ENCODE peak calls at places on chromosomes 11 and 22, in six cellular contexts. H is spleen, X is esophagus squamous epithelium, M is stomach, T is IMR-90, L is adrenal gland. I is an unnamed sample.
A peak's percentile ranks its signal among the peaks of the same experiment; 100 is the strongest.

GRCh38 chr11:15707971-15708370 is 593.2 kb downstream of the INSC start:
- DNase-seq in H (no peak), X (no peak), M (peak; percentile 72), T (peak; percentile 84), L (peak; percentile 25), I (peak; percentile 87)

GRCh38 chr11:35337136-35337918 is 82.0 kb downstream of the SLC1A2 start:
- DNase-seq in H (no peak), X (no peak), M (no peak), T (peak; percentile 99), L (peak; percentile 68), I (peak; percentile 67)

GRCh38 chr11:1220941-1221721 is 1.7 kb upstream of the MUC5B start:
- DNase-seq in H (peak; percentile 48), X (no peak), M (no peak), T (no peak), L (no peak), I (peak; percentile 3)

GRCh38 chr22:38032681-38033521 is 24.3 kb upstream of the PICK1 start:
- DNase-seq in H (no peak), X (no peak), M (no peak), T (peak; percentile 90), L (no peak), I (peak; percentile 39)

GRCh38 chr22:20499769-20500168 is 4.2 kb upstream of the KLHL22 start:
- DNase-seq in H (no peak), X (no peak), M (no peak), T (no peak), L (no peak), I (no peak)

GRCh38 chr11:12137005-12137690 is 26.8 kb downstream of the MICAL2 start:
- DNase-seq in H (no peak), X (no peak), M (peak; percentile 51), T (no peak), L (no peak), I (no peak)

GRCh38 chr11:130606781-130607511 is 158.5 kb downstream of the ADAMTS15 start:
- DNase-seq in H (no peak), X (no peak), M (no peak), T (peak; percentile 31), L (peak; percentile 22), I (no peak)

GRCh38 chr11:31959711-31960110 is 131.2 kb upstream of the RCN1 start:
- DNase-seq in H (no peak), X (no peak), M (no peak), T (peak; percentile 11), L (no peak), I (no peak)

GRCh38 chr11:13889566-13890214 is 72.8 kb upstream of the SPON1 start:
- DNase-seq in H (no peak), X (no peak), M (no peak), T (no peak), L (no peak), I (no peak)

GRCh38 chr11:100777118-100777517 is 90.0 kb downstream of the ARHGAP42 start:
- DNase-seq in H (no peak), X (no peak), M (peak; percentile 59), T (no peak), L (no peak), I (peak; percentile 25)

GRCh38 chr22:31825513-31825912 is 71.7 kb downstream of the DEPDC5 start:
- DNase-seq in H (no peak), X (no peak), M (no peak), T (no peak), L (no peak), I (no peak)

GRCh38 chr11:77287615-77288273 is 13.7 kb downstream of the GDPD4 start:
- DNase-seq in H (no peak), X (no peak), M (no peak), T (peak; percentile 97), L (no peak), I (no peak)

GRCh38 chr22:23604939-23605712 is 25.0 kb upstream of the IGLL1 start:
- DNase-seq in H (no peak), X (no peak), M (no peak), T (no peak), L (no peak), I (no peak)

GRCh38 chr11:85889676-85890579 is 34.7 kb downstream of the CCDC83 start:
- DNase-seq in H (no peak), X (no peak), M (no peak), T (peak; percentile 79), L (no peak), I (no peak)

GRCh38 chr11:61140416-61140815 is 20.8 kb downstream of the VPS37C start:
- DNase-seq in H (peak; percentile 63), X (no peak), M (peak; percentile 55), T (no peak), L (no peak), I (no peak)

GRCh38 chr11:20211691-20212090 is 51.4 kb upstream of the DBX1 start:
- DNase-seq in H (no peak), X (no peak), M (no peak), T (no peak), L (no peak), I (no peak)

GRCh38 chr11:20208622-20209090 is 48.4 kb upstream of the DBX1 start:
- DNase-seq in H (no peak), X (no peak), M (no peak), T (no peak), L (no peak), I (no peak)

GRCh38 chr11:20203836-20204235 is 43.6 kb upstream of the DBX1 start:
- DNase-seq in H (no peak), X (no peak), M (no peak), T (no peak), L (no peak), I (no peak)

GRCh38 chr11:20205807-20206206 is 45.5 kb upstream of the DBX1 start:
- DNase-seq in H (no peak), X (no peak), M (no peak), T (no peak), L (no peak), I (no peak)

GRCh38 chr11:20207781-20208621 is 47.7 kb upstream of the DBX1 start:
- DNase-seq in H (no peak), X (no peak), M (no peak), T (peak; percentile 0), L (no peak), I (no peak)
- H3K27me3 ChIP-seq in H (no peaks in the 10 kb centered on the region), X (peaks cover 74% of the 10 kb centered on the region), M (peaks cover 33% of the 10 kb centered on the region), T (peaks cover 37% of the 10 kb centered on the region), L (peaks cover 31% of the 10 kb centered on the region), I (no peaks in the 10 kb centered on the region)

GRCh38 chr11:82732734-82733443 is 775 bp downstream of the FAM181B start:
- DNase-seq in H (peak; percentile 79), X (no peak), M (no peak), T (no peak), L (no peak), I (peak; percentile 36)

GRCh38 chr11:82733444-82734119 is at the start of gene FAM181B:
- DNase-seq in H (peak; percentile 84), X (no peak), M (peak; percentile 38), T (no peak), L (peak; percentile 37), I (peak; percentile 70)

GRCh38 chr11:82732348-82732733 is 1.3 kb downstream of the FAM181B start:
- DNase-seq in H (no peak), X (no peak), M (no peak), T (no peak), L (no peak), I (no peak)

GRCh38 chr11:82731691-82732277 is 1.9 kb downstream of the FAM181B start:
- DNase-seq in H (no peak), X (no peak), M (no peak), T (no peak), L (no peak), I (no peak)

GRCh38 chr11:82734120-82734479 is 436 bp upstream of the FAM181B start:
- DNase-seq in H (no peak), X (no peak), M (no peak), T (no peak), L (no peak), I (no peak)
- H3K4me3 ChIP-seq in H (no peak overlapping the region), X (peak overlapping the region; percentile 63), M (peak overlapping the region; percentile 54), T (no peak overlapping the region), L (no peak overlapping the region), I (no peak overlapping the region)

GRCh38 chr22:39962071-39962470 is 1.9 kb downstream of the TMA7B start:
- DNase-seq in H (no peak), X (no peak), M (no peak), T (no peak), L (no peak), I (no peak)
- TF ChIP-seq POLR2A in H (no peak), X (no peak), M (no peak), T (no peak), L (no peak), I (no peak)

DNA sequence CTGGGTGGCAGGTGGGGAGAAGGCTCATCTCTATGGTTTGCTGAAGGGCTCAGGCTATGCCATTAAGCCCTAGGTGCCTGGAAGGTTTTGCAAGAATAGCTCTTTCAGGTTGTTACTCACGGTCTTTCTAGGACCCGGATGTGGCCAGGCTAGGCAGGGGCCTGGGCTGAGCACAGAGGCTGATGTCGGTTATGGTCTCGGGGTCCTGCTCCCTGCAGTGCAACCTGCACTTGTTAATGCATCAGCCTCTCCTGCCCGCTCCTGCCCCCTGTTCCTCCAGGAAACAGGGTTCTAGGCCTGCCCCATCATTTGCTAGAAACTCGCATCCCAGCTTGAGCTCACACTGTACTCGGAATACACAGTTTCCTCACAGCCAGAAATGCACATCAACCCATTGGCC is 79.1 kb upstream of the SLC22A12 start:
- DNase-seq in H (no peak), X (no peak), M (no peak), T (no peak), L (no peak), I (no peak)
- H3K27me3 ChIP-seq in H (no peaks in the 10 kb centered on the region), X (peaks cover 67% of the 10 kb centered on the region), M (no peaks in the 10 kb centered on the region), T (peaks cover 36% of the 10 kb centered on the region), L (peaks cover 8% of the 10 kb centered on the region), I (no peaks in the 10 kb centered on the region)

GRCh38 chr22:27794244-27794643 is 7.3 kb downstream of the MN1 start:
- DNase-seq in H (no peak), X (no peak), M (no peak), T (no peak), L (no peak), I (no peak)

GRCh38 chr22:27791494-27792241 is 9.9 kb downstream of the MN1 start:
- DNase-seq in H (no peak), X (no peak), M (no peak), T (no peak), L (no peak), I (no peak)

GRCh38 chr22:27792452-27793165 is 8.9 kb downstream of the MN1 start:
- DNase-seq in H (no peak), X (no peak), M (no peak), T (no peak), L (no peak), I (no peak)

GRCh38 chr22:27788889-27789288 is 12.7 kb downstream of the MN1 start:
- DNase-seq in H (no peak), X (no peak), M (no peak), T (no peak), L (no peak), I (no peak)

DNA sequence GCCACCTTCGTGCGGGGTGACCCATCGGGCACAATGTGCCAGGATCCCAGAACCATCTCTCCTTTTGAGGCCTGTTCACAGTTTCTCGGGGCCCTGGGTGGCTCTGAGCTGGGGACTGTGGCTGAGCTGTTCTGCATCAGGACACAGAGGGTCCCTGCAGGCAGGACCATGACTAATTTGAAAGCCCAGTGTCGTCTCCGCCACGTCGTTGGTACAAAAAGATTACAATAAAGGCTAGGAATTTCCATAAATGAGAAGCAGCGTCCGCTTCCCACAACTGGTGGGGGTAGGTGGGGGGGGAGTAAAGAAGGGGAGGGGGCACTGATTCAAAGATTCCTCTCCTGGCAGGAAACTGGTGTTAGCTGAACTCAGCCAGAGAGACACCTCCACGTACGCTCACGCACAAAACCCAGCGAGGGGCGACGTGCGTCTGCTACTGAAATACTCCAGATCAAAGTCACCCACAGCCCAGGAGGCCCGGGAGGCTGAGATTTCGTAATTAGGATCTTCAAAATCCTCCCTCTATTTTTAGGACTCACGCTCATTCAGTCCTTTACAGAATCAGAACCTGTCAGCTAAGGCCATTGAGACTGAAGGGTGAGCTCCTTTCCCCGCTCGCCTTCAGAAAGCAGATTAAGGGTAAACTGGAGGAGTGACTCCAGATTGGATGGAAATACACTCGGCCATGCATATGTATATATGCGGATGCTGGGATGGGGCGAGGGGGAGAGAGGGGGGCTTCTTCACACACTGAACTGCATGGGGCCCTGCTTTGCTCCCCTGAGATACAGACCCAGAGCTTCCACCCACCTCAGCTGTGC is 10.9 kb downstream of the MN1 start:
- DNase-seq in H (no peak), X (no peak), M (no peak), T (no peak), L (no peak), I (no peak)
- H3K4me3 ChIP-seq in H (no peak overlapping the region), X (no peak overlapping the region), M (no peak overlapping the region), T (no peak overlapping the region), L (no peak overlapping the region), I (no peak overlapping the region)

I was measured in body of pancreas.